ENCODE peak calls at places on chromosomes 13 and 19, in seven cellular contexts. A is astrocyte of the spinal cord, Y is IMR-90, Z is fibroblast of mammary gland, C is cardiac fibroblast, G is fibroblast of the aortic adventitia, D is psoas muscle. T is an unnamed sample.

GRCh38 chr13:27403252-27403678 is 21.2 kb upstream of the GTF3A start:
- DNase-seq in A (peak), Y (peak), Z (peak), C (peak), G (peak), D (no peak), T (no peak)

GRCh38 chr19:14318873-14319272 is 62.4 kb upstream of the ADGRE5 start:
- DNase-seq in A (no peak), Y (no peak), Z (no peak), C (no peak), G (no peak), D (peak), T (peak)

GRCh38 chr19:27974082-27974513 is 1238.9 kb downstream of the UQCRFS1 start:
- DNase-seq in A (peak), Y (no peak), Z (peak), C (peak), G (peak), D (no peak), T (peak)

GRCh38 chr13:20819715-20820114 is 46.0 kb upstream of the EEF1AKMT1 start:
- DNase-seq in A (no peak), Y (no peak), Z (no peak), C (no peak), G (no peak), D (no peak), T (no peak)

GRCh38 chr13:67048084-67048792 is 181.9 kb downstream of the PCDH9 start:
- DNase-seq in A (peak), Y (peak), Z (peak), C (peak), G (peak), D (no peak), T (no peak)

GRCh38 chr13:45859682-45860081 is 8.1 kb upstream of the SIAH3 start:
- DNase-seq in A (no peak), Y (no peak), Z (no peak), C (no peak), G (no peak), D (no peak), T (no peak)

GRCh38 chr19:49676136-49676689 is 858 bp upstream of the PRMT1 start:
- DNase-seq in A (peak), Y (peak), Z (peak), C (peak), G (peak), D (peak), T (peak)

GRCh38 chr19:35380450-35381124 is 9.7 kb downstream of the GPR42 start:
- DNase-seq in A (no peak), Y (no peak), Z (no peak), C (no peak), G (no peak), D (no peak), T (no peak)

GRCh38 chr19:4044927-4045557 is 21.7 kb downstream of the ZBTB7A start:
- DNase-seq in A (no peak), Y (no peak), Z (no peak), C (no peak), G (no peak), D (no peak), T (no peak)

GRCh38 chr13:31424130-31424729 is 224.5 kb downstream of the B3GLCT start:
- DNase-seq in A (peak), Y (peak), Z (peak), C (peak), G (peak), D (peak), T (peak)

GRCh38 chr13:96003304-96003703 is 49.9 kb downstream of the UGGT2 start:
- DNase-seq in A (peak), Y (no peak), Z (peak), C (peak), G (peak), D (no peak), T (no peak)

GRCh38 chr13:33205804-33206221 is 79.7 kb downstream of the STARD13 start:
- DNase-seq in A (peak), Y (peak), Z (peak), C (peak), G (no peak), D (no peak), T (no peak)

GRCh38 chr19:31378404-31378803 is 29.2 kb upstream of the TSHZ3 start:
- DNase-seq in A (peak), Y (peak), Z (peak), C (peak), G (peak), D (no peak), T (peak)

GRCh38 chr13:30334663-30335386 is 27.5 kb upstream of the KATNAL1 start:
- DNase-seq in A (peak), Y (peak), Z (peak), C (no peak), G (peak), D (no peak), T (peak)

GRCh38 chr13:113423225-113424170 is 29.8 kb downstream of the ADPRHL1 start:
- DNase-seq in A (no peak), Y (no peak), Z (no peak), C (no peak), G (no peak), D (no peak), T (no peak)

GRCh38 chr13:110114351-110114750 is 192.6 kb downstream of the COL4A1 start:
- DNase-seq in A (no peak), Y (peak), Z (peak), C (no peak), G (no peak), D (no peak), T (no peak)

GRCh38 chr19:15456871-15457700 is 7.3 kb downstream of the RASAL3 start:
- DNase-seq in A (no peak), Y (no peak), Z (no peak), C (no peak), G (no peak), D (no peak), T (peak)

GRCh38 chr19:57473646-57474045 is 3.7 kb downstream of the ZNF772 start:
- DNase-seq in A (peak), Y (no peak), Z (peak), C (peak), G (peak), D (no peak), T (no peak)

GRCh38 chr13:60494296-60494695 is 97.3 kb downstream of the TDRD3 start:
- DNase-seq in A (no peak), Y (no peak), Z (no peak), C (no peak), G (no peak), D (no peak), T (no peak)

GRCh38 chr13:33493672-33494365 is 208.3 kb upstream of the STARD13 start:
- DNase-seq in A (no peak), Y (no peak), Z (no peak), C (no peak), G (no peak), D (no peak), T (no peak)

GRCh38 chr13:102392810-102393209 is 9.0 kb downstream of the FGF14 start:
- DNase-seq in A (no peak), Y (no peak), Z (peak), C (no peak), G (no peak), D (no peak), T (no peak)

GRCh38 chr13:73731564-73731963 is 402.6 kb downstream of the KLF12 start:
- DNase-seq in A (no peak), Y (no peak), Z (no peak), C (no peak), G (no peak), D (no peak), T (no peak)

GRCh38 chr19:36254848-36255247 is 39.9 kb downstream of the ZNF146 start:
- DNase-seq in A (no peak), Y (no peak), Z (no peak), C (no peak), G (no peak), D (no peak), T (no peak)

GRCh38 chr19:10655457-10656312 is 1.5 kb downstream of the ILF3 start:
- DNase-seq in A (peak), Y (peak), Z (peak), C (peak), G (peak), D (no peak), T (peak)

GRCh38 chr19:23311551-23311950 is 61.4 kb upstream of the ZNF724 start:
- DNase-seq in A (no peak), Y (no peak), Z (no peak), C (no peak), G (no peak), D (no peak), T (no peak)

GRCh38 chr19:45774765-45775164 is 5.7 kb upstream of the SIX5 start:
- DNase-seq in A (no peak), Y (no peak), Z (no peak), C (no peak), G (no peak), D (no peak), T (peak)

GRCh38 chr19:39408392-39409206 is 2.0 kb downstream of the ZFP36 start:
- DNase-seq in A (peak), Y (peak), Z (peak), C (peak), G (peak), D (peak), T (peak)

GRCh38 chr19:34994643-34995471 is 5.3 kb upstream of the GRAMD1A start:
- DNase-seq in A (no peak), Y (no peak), Z (no peak), C (no peak), G (peak), D (peak), T (peak)

GRCh38 chr13:29454931-29455481 is 140.5 kb downstream of the SLC7A1 start:
- DNase-seq in A (no peak), Y (peak), Z (peak), C (peak), G (no peak), D (no peak), T (no peak)

GRCh38 chr19:39196320-39196719 is 444 bp upstream of the NCCRP1 start:
- DNase-seq in A (no peak), Y (no peak), Z (no peak), C (no peak), G (no peak), D (no peak), T (no peak)

GRCh38 chr19:35986664-35987570 is 8.1 kb upstream of the SDHAF1 start:
- DNase-seq in A (no peak), Y (no peak), Z (no peak), C (no peak), G (no peak), D (peak), T (peak)

GRCh38 chr13:26442541-26442940 is 114.9 kb upstream of the WASF3 start:
- DNase-seq in A (peak), Y (peak), Z (peak), C (no peak), G (peak), D (no peak), T (no peak)

GRCh38 chr19:6476155-6476895 is 5.3 kb downstream of the DENND1C start:
- DNase-seq in A (peak), Y (peak), Z (peak), C (peak), G (peak), D (peak), T (peak)

DNA sequence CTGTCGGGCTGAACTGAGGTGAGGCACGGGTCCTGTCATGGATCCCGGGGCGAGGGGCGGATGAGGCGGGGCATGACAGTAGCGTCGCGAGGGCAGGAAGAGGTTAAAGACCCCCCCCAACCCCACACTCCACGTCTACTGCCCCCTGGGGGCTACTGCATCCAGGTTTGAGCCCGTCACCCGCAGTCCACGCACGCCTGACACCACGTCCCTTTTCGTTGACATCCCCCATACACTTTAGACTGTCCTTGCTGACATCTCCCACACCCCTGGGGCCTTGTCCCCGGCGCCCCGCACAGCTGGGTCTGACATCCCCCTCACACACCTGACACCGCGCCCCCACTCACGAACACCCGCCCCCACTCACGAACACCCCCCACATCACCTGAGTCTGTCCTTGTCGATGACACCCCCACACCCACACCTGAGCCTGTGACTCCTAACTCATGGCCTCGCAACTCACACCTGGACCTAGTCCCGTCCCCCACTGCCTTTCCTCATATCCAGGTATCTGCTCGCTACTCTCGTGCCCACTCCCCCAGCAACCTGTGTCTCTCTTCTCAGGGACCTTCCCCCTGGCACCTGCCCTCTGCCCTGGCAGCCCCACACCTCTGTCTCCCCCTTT is 416 bp downstream of the SLC25A42 start:
- DNase-seq in A (no peak), Y (no peak), Z (peak), C (no peak), G (no peak), D (no peak), T (peak)
- TF ChIP-seq CTCF in A (peak), Y (peak), Z (no peak), C (peak), G (peak), D (no peak), T (no peak)

GRCh38 chr19:33196446-33197193 is 2.5 kb downstream of the LRP3 start:
- DNase-seq in A (no peak), Y (no peak), Z (no peak), C (no peak), G (no peak), D (no peak), T (no peak)

GRCh38 chr19:33197591-33198000 is 3.5 kb downstream of the LRP3 start:
- DNase-seq in A (no peak), Y (no peak), Z (no peak), C (no peak), G (no peak), D (no peak), T (no peak)

GRCh38 chr19:33194527-33194883 is 375 bp downstream of the LRP3 start:
- DNase-seq in A (no peak), Y (no peak), Z (no peak), C (no peak), G (no peak), D (peak), T (no peak)

GRCh38 chr19:33194884-33195710 is 967 bp downstream of the LRP3 start:
- DNase-seq in A (peak), Y (peak), Z (peak), C (peak), G (peak), D (no peak), T (peak)

DNA sequence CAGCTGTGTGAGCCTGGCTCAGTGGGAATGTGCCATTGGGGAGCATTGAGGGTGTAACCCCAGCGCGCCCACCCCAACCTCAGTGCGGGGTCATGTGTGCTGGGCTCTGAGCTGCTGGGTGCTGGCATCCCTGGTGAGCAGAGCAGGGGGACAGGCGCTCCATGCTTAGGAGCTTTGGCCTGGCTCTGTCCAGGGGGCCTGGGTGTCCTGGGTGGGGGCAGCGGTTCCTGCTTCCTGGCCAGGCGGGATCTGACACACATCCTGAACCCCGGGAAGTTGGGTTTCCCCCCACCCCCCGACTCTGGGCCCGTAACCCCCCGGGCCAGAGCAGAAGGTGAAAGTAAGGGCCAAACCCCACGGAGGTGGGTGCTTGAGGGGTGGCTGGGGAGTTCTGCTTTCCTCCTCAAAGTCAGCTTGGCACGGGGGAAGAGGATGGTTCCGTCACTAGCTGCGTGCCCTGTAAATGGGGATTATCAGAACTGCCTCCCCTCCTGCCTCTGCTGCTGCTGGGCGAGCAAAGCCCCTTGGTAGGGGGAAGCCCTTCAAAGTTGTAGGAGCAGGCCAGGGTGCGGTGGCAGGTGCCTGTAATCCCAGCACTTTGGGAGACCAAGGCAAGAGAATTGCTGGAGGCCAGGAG is 1.7 kb downstream of the LRP3 start:
- DNase-seq in A (no peak), Y (no peak), Z (no peak), C (no peak), G (no peak), D (no peak), T (no peak)
- H3K4me3 ChIP-seq in A (peak), Y (no peak), Z (peak), C (peak), G (peak), D (peak), T (peak)

GRCh38 chr13:43786766-43787517 is at the start of gene ENOX1:
- DNase-seq in A (peak), Y (peak), Z (peak), C (peak), G (peak), D (peak), T (peak)

GRCh38 chr13:43786472-43786765 is 353 bp downstream of the ENOX1 start:
- DNase-seq in A (no peak), Y (no peak), Z (no peak), C (no peak), G (no peak), D (peak), T (peak)

GRCh38 chr13:43785681-43786471 is 896 bp downstream of the ENOX1 start:
- DNase-seq in A (peak), Y (peak), Z (peak), C (peak), G (peak), D (peak), T (peak)

GRCh38 chr13:43787518-43787891 is 733 bp upstream of the ENOX1 start:
- DNase-seq in A (peak), Y (no peak), Z (no peak), C (no peak), G (no peak), D (no peak), T (no peak)

GRCh38 chr13:43787998-43788397 is 1.2 kb upstream of the ENOX1 start:
- DNase-seq in A (peak), Y (peak), Z (peak), C (peak), G (peak), D (no peak), T (no peak)
- TF ChIP-seq CTCF in A (peak), Y (peak), Z (peak), C (peak), G (peak), D (no peak), T (no peak)

GRCh38 chr19:19627716-19628498 is at the start of gene LPAR2:
- DNase-seq in A (no peak), Y (no peak), Z (no peak), C (no peak), G (no peak), D (peak), T (peak)
- H3K4me3 ChIP-seq in A (peak), Y (no peak), Z (peak), C (peak), G (peak), D (peak), T (peak)

T was measured in colonic mucosa.